ENCODE peak calls at places on chromosome 13, in eight cellular contexts. One of them, this sample, is unnamed.

GRCh38 chr13:88937381-88937780 is 1266.2 kb downstream of the SLITRK5 start:
- DNase-seq in WERI-Rb-1: peak
- DNase-seq in iPS-NIHi11: no peak
- DNase-seq in activated CD4-positive, alpha-beta T cell treated with anti-CD3 and anti-CD28 coated beads for 48 hours: no peak
- DNase-seq in NCI-H1092 treated with DMSO at 0.1 percent for 48 hours: no peak
- DNase-seq in non-pigmented ciliary epithelial cell: no peak
- DNase-seq in left lung: no peak
- DNase-seq in WTC11: no peak
- DNase-seq in this sample: no peak

GRCh38 chr13:101058841-101059240 is 357.5 kb downstream of the NALCN start:
- DNase-seq in NCI-H1092 treated with DMSO at 0.1 percent for 48 hours: no peak
- DNase-seq in non-pigmented ciliary epithelial cell: no peak
- DNase-seq in iPS-NIHi11: no peak
- DNase-seq in left lung: no peak
- DNase-seq in WERI-Rb-1: no peak
- DNase-seq in activated CD4-positive, alpha-beta T cell treated with anti-CD3 and anti-CD28 coated beads for 48 hours: no peak
- DNase-seq in WTC11: no peak
- DNase-seq in this sample: no peak

GRCh38 chr13:93307651-93308050 is 81.0 kb downstream of the GPC6 start:
- DNase-seq in left lung: no peak
- DNase-seq in non-pigmented ciliary epithelial cell: no peak
- DNase-seq in WERI-Rb-1: no peak
- DNase-seq in iPS-NIHi11: no peak
- DNase-seq in NCI-H1092 treated with DMSO at 0.1 percent for 48 hours: no peak
- DNase-seq in activated CD4-positive, alpha-beta T cell treated with anti-CD3 and anti-CD28 coated beads for 48 hours: no peak
- DNase-seq in WTC11: no peak
- DNase-seq in this sample: no peak

GRCh38 chr13:21016487-21016886 is 44.9 kb downstream of the LATS2 start:
- DNase-seq in activated CD4-positive, alpha-beta T cell treated with anti-CD3 and anti-CD28 coated beads for 48 hours: no peak
- DNase-seq in WERI-Rb-1: no peak
- DNase-seq in left lung: no peak
- DNase-seq in WTC11: no peak
- DNase-seq in non-pigmented ciliary epithelial cell: no peak
- DNase-seq in iPS-NIHi11: no peak
- DNase-seq in NCI-H1092 treated with DMSO at 0.1 percent for 48 hours: no peak
- DNase-seq in this sample: no peak

GRCh38 chr13:31207630-31208549 is 8.1 kb downstream of the B3GLCT start:
- DNase-seq in WERI-Rb-1: peak
- DNase-seq in NCI-H1092 treated with DMSO at 0.1 percent for 48 hours: peak
- DNase-seq in activated CD4-positive, alpha-beta T cell treated with anti-CD3 and anti-CD28 coated beads for 48 hours: no peak
- DNase-seq in iPS-NIHi11: no peak
- DNase-seq in non-pigmented ciliary epithelial cell: no peak
- DNase-seq in left lung: no peak
- DNase-seq in WTC11: no peak
- DNase-seq in this sample: no peak

GRCh38 chr13:45280751-45281634 is 60.0 kb downstream of the TPT1 start:
- DNase-seq in iPS-NIHi11: peak
- DNase-seq in left lung: peak
- DNase-seq in WTC11: peak
- DNase-seq in activated CD4-positive, alpha-beta T cell treated with anti-CD3 and anti-CD28 coated beads for 48 hours: peak
- DNase-seq in WERI-Rb-1: peak
- DNase-seq in non-pigmented ciliary epithelial cell: peak
- DNase-seq in NCI-H1092 treated with DMSO at 0.1 percent for 48 hours: peak
- DNase-seq in this sample: peak

GRCh38 chr13:46543307-46543706 is 9.7 kb upstream of the LRCH1 start:
- DNase-seq in iPS-NIHi11: no peak
- DNase-seq in non-pigmented ciliary epithelial cell: no peak
- DNase-seq in WTC11: no peak
- DNase-seq in left lung: no peak
- DNase-seq in NCI-H1092 treated with DMSO at 0.1 percent for 48 hours: no peak
- DNase-seq in WERI-Rb-1: peak
- DNase-seq in activated CD4-positive, alpha-beta T cell treated with anti-CD3 and anti-CD28 coated beads for 48 hours: no peak
- DNase-seq in this sample: no peak

GRCh38 chr13:26503826-26504594 is 53.5 kb upstream of the WASF3 start:
- DNase-seq in iPS-NIHi11: no peak
- DNase-seq in non-pigmented ciliary epithelial cell: no peak
- DNase-seq in WTC11: no peak
- DNase-seq in WERI-Rb-1: peak
- DNase-seq in left lung: no peak
- DNase-seq in activated CD4-positive, alpha-beta T cell treated with anti-CD3 and anti-CD28 coated beads for 48 hours: peak
- DNase-seq in NCI-H1092 treated with DMSO at 0.1 percent for 48 hours: no peak
- DNase-seq in this sample: no peak

GRCh38 chr13:108220042-108220441 is 1.9 kb downstream of the ABHD13 start:
- DNase-seq in NCI-H1092 treated with DMSO at 0.1 percent for 48 hours: no peak
- DNase-seq in WTC11: no peak
- DNase-seq in iPS-NIHi11: no peak
- DNase-seq in WERI-Rb-1: peak
- DNase-seq in non-pigmented ciliary epithelial cell: no peak
- DNase-seq in left lung: peak
- DNase-seq in activated CD4-positive, alpha-beta T cell treated with anti-CD3 and anti-CD28 coated beads for 48 hours: no peak
- DNase-seq in this sample: peak

GRCh38 chr13:94640676-94641075 is 39.0 kb downstream of the GPR180 start:
- DNase-seq in activated CD4-positive, alpha-beta T cell treated with anti-CD3 and anti-CD28 coated beads for 48 hours: no peak
- DNase-seq in iPS-NIHi11: no peak
- DNase-seq in left lung: no peak
- DNase-seq in NCI-H1092 treated with DMSO at 0.1 percent for 48 hours: no peak
- DNase-seq in non-pigmented ciliary epithelial cell: no peak
- DNase-seq in WERI-Rb-1: no peak
- DNase-seq in WTC11: no peak
- DNase-seq in this sample: no peak

This sample was measured in endodermal cell.